ENCODE peak calls at places on chromosomes 11 and 22, in four cellular contexts. R, B, V and N are unnamed samples.
A peak's percentile ranks its signal among the peaks of the same experiment; 100 is the strongest.

GRCh38 chr11:808427-809286 is 1.1 kb upstream of the RPLP2 start:
- DNase-seq in B (no peak), V (no peak), R (no peak), N (no peak)

GRCh38 chr11:93689166-93689734 is 27.8 kb downstream of the CEP295 start:
- DNase-seq in R (no peak), V (no peak), B (no peak), N (no peak)

GRCh38 chr11:91653091-91653754 is 571.4 kb upstream of the FAT3 start:
- DNase-seq in V (no peak), R (no peak), B (no peak), N (no peak)

GRCh38 chr22:24554316-24555159 is at the start of gene GUCD1:
- DNase-seq in B (no peak), V (no peak), R (no peak), N (peak; percentile 65)

GRCh38 chr11:44226945-44227344 is 83.0 kb downstream of the ALX4 start:
- DNase-seq in B (no peak), R (no peak), V (no peak), N (no peak)

GRCh38 chr11:34250732-34251639 is 106.8 kb downstream of the ABTB2 start:
- DNase-seq in V (peak; percentile 69), B (peak; percentile 56), R (no peak), N (peak; percentile 48)

GRCh38 chr22:50733521-50734342 is 4.3 kb upstream of the ACR start:
- DNase-seq in V (peak; percentile 55), R (peak; percentile 26), B (peak; percentile 9), N (peak; percentile 10)

GRCh38 chr11:134654161-134654915 is 242.3 kb upstream of the B3GAT1 start:
- DNase-seq in B (no peak), V (peak; percentile 33), R (no peak), N (no peak)

GRCh38 chr11:132862918-132863317 is 669.4 kb downstream of the OPCML start:
- DNase-seq in R (no peak), B (no peak), V (no peak), N (no peak)

GRCh38 chr11:38411149-38411548 is 1813.1 kb upstream of the RAG2 start:
- DNase-seq in V (no peak), R (no peak), B (no peak), N (no peak)

GRCh38 chr11:61041755-61042518 is 60.4 kb upstream of the CD5 start:
- DNase-seq in B (peak; percentile 51), R (no peak), V (no peak), N (peak; percentile 84)

GRCh38 chr11:65851083-65851579 is 6.8 kb downstream of the CFL1 start:
- DNase-seq in B (no peak), R (no peak), V (no peak), N (no peak)

GRCh38 chr11:65849771-65850216 is 8.2 kb downstream of the CFL1 start:
- DNase-seq in B (no peak), R (no peak), V (peak; percentile 67), N (peak; percentile 56)

GRCh38 chr11:65849366-65849765 is 8.6 kb downstream of the CFL1 start:
- DNase-seq in B (no peak), R (no peak), V (no peak), N (no peak)

GRCh38 chr11:65851811-65852507 is 6.0 kb downstream of the CFL1 start:
- DNase-seq in B (no peak), R (no peak), V (peak; percentile 57), N (no peak)

GRCh38 chr11:65850217-65851082 is 7.5 kb downstream of the CFL1 start:
- DNase-seq in B (no peak), V (peak; percentile 60), R (no peak), N (no peak)
- H3K9me3 ChIP-seq in B (peaks cover 8% of the 10 kb centered on the region), V (no peaks in the 10 kb centered on the region), R (peaks cover 18% of the 10 kb centered on the region), N (no peaks in the 10 kb centered on the region)

DNA sequence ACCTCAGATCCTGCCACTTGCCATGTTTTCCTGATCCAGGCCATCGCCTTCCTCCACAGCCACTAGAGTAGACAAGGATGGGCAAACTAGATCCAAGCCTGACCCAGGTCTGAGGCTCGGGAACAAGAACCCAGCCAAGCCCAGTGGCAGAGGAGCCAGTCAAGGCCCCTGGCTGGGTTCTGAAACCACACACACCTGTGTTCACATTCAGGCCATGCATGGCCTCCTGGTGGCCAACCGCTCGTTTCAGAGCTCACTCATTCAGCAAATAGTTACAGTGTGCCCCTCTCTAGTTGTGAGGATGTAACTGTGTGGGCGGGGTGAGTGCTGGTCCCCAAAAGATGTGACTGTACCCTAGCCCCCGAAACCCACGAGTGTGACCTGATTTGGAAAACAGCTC is 337.6 kb downstream of the CTTN start:
- DNase-seq in B (no peak), V (no peak), R (no peak), N (no peak)
- H3K9me3 ChIP-seq in B (no peaks in the 10 kb centered on the region), V (no peaks in the 10 kb centered on the region), R (peaks cover 84% of the 10 kb centered on the region), N (no peaks in the 10 kb centered on the region)

GRCh38 chr22:45007247-45007945 is 2.4 kb downstream of the PHF21B start:
- DNase-seq in R (no peak), B (peak; percentile 23), V (no peak), N (no peak)
- H3K9me3 ChIP-seq in R (no peaks in the 10 kb centered on the region), B (no peaks in the 10 kb centered on the region), V (no peaks in the 10 kb centered on the region), N (no peaks in the 10 kb centered on the region)

GRCh38 chr11:14346303-14346702 is 12.7 kb downstream of the RRAS2 start:
- DNase-seq in R (no peak), V (no peak), B (no peak), N (no peak)

GRCh38 chr11:14340721-14341120 is 18.3 kb downstream of the RRAS2 start:
- DNase-seq in R (no peak), B (no peak), V (no peak), N (no peak)

GRCh38 chr11:14341968-14342367 is 17.0 kb downstream of the RRAS2 start:
- DNase-seq in B (no peak), V (no peak), R (no peak), N (no peak)

GRCh38 chr11:14345668-14346067 is 13.3 kb downstream of the RRAS2 start:
- DNase-seq in V (no peak), R (no peak), B (no peak), N (no peak)

GRCh38 chr11:14342906-14343305 is 16.1 kb downstream of the RRAS2 start:
- DNase-seq in R (peak; percentile 48), V (no peak), B (no peak), N (no peak)
- H3K9me3 ChIP-seq in R (peaks cover 8% of the 10 kb centered on the region), V (no peaks in the 10 kb centered on the region), B (peaks cover 10% of the 10 kb centered on the region), N (no peaks in the 10 kb centered on the region)

GRCh38 chr11:126438691-126439090 is 83.2 kb downstream of the ST3GAL4 start:
- DNase-seq in R (no peak), B (no peak), V (no peak), N (no peak)
- H3K9me3 ChIP-seq in R (no peaks in the 10 kb centered on the region), B (no peaks in the 10 kb centered on the region), V (no peaks in the 10 kb centered on the region), N (no peaks in the 10 kb centered on the region)

GRCh38 chr11:24348908-24349307 is 147.9 kb upstream of the LUZP2 start:
- DNase-seq in R (no peak), B (no peak), V (no peak), N (no peak)
- H3K9me3 ChIP-seq in R (no peaks in the 10 kb centered on the region), B (no peaks in the 10 kb centered on the region), V (no peaks in the 10 kb centered on the region), N (no peaks in the 10 kb centered on the region)

GRCh38 chr11:64306563-64306875 is 1.2 kb downstream of the ESRRA start:
- DNase-seq in R (no peak), B (no peak), V (no peak), N (no peak)

GRCh38 chr11:64305075-64305690 is at the start of gene ESRRA:
- DNase-seq in R (peak; percentile 90), B (peak; percentile 100), V (peak; percentile 100), N (peak; percentile 100)

GRCh38 chr11:64304316-64305072 is 830 bp upstream of the ESRRA start:
- DNase-seq in B (peak; percentile 94), V (peak; percentile 97), R (peak; percentile 78), N (peak; percentile 96)

GRCh38 chr11:64305691-64306562 is 603 bp downstream of the ESRRA start:
- DNase-seq in R (no peak), V (peak; percentile 91), B (peak; percentile 73), N (peak; percentile 94)

DNA sequence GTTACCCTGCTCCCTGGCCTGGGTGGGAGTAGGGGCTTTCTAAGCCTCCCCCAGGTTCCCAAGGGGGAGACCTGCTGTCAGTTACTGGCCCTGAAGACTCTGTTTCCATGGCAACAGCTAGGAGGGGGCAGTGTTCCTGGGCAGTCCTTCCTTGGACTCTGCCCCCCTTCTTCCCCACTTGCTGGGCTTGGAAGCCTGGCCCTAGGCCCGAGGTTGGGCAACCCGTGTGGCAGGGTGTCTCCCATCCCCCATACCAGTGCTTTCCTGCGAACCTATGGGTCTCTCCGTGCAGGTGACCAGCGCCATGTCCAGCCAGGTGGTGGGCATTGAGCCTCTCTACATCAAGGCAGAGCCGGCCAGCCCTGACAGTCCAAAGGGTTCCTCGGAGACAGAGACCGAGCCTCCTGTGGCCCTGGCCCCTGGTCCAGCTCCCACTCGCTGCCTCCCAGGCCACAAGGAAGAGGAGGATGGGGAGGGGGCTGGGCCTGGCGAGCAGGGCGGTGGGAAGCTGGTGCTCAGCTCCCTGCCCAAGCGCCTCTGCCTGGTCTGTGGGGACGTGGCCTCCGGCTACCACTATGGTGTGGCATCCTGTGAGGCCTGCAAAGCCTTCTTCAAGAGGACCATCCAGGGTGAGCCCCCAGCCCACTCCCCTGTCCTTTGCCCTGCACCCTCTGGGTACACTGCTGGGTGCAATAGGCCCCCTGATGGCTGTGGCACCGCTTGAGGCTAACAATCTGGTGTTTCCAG is 1.7 kb downstream of the ESRRA start:
- DNase-seq in R (no peak), B (no peak), V (peak; percentile 86), N (peak; percentile 76)
- H3K9me3 ChIP-seq in R (no peaks in the 10 kb centered on the region), B (no peaks in the 10 kb centered on the region), V (no peaks in the 10 kb centered on the region), N (no peaks in the 10 kb centered on the region)